ENCODE peak calls at places on chromosomes 11 and 22, in six cellular contexts. One of them, this sample, is unnamed.

GRCh38 chr11:121304750-121305149 is 12.2 kb downstream of the SC5D start:
- DNase-seq in globus pallidus: no peak
- DNase-seq in stimulated activated CD8-positive, alpha-beta memory T cell treated with anti-CD3 and anti-CD28 coated beads, Interleukin-15, amount 100 ng/mL, for 24 hours: no peak
- DNase-seq in fibroblast of mammary gland: no peak
- DNase-seq in lung: no peak
- DNase-seq in WERI-Rb-1: no peak
- DNase-seq in this sample: no peak

GRCh38 chr22:44698531-44699421 is 3.2 kb upstream of the PRR5 start:
- DNase-seq in globus pallidus: no peak
- DNase-seq in stimulated activated CD8-positive, alpha-beta memory T cell treated with anti-CD3 and anti-CD28 coated beads, Interleukin-15, amount 100 ng/mL, for 24 hours: no peak
- DNase-seq in fibroblast of mammary gland: peak
- DNase-seq in lung: no peak
- DNase-seq in WERI-Rb-1: no peak
- DNase-seq in this sample: no peak

GRCh38 chr11:94504689-94505293 is 7.5 kb upstream of the C11orf97 start:
- DNase-seq in globus pallidus: peak
- DNase-seq in stimulated activated CD8-positive, alpha-beta memory T cell treated with anti-CD3 and anti-CD28 coated beads, Interleukin-15, amount 100 ng/mL, for 24 hours: no peak
- DNase-seq in fibroblast of mammary gland: peak
- DNase-seq in lung: no peak
- DNase-seq in WERI-Rb-1: no peak
- DNase-seq in this sample: peak

GRCh38 chr11:86116996-86117705 is 48.3 kb upstream of the PICALM start:
- DNase-seq in globus pallidus: no peak
- DNase-seq in stimulated activated CD8-positive, alpha-beta memory T cell treated with anti-CD3 and anti-CD28 coated beads, Interleukin-15, amount 100 ng/mL, for 24 hours: no peak
- DNase-seq in fibroblast of mammary gland: peak
- DNase-seq in lung: no peak
- DNase-seq in WERI-Rb-1: no peak
- DNase-seq in this sample: no peak

GRCh38 chr22:37284807-37285355 is 2.6 kb downstream of the CYTH4 start:
- DNase-seq in globus pallidus: peak
- DNase-seq in stimulated activated CD8-positive, alpha-beta memory T cell treated with anti-CD3 and anti-CD28 coated beads, Interleukin-15, amount 100 ng/mL, for 24 hours: no peak
- DNase-seq in fibroblast of mammary gland: no peak
- DNase-seq in lung: peak
- DNase-seq in WERI-Rb-1: no peak
- DNase-seq in this sample: no peak

GRCh38 chr11:62923634-62924411 is 2.7 kb upstream of the CHRM1 start:
- DNase-seq in globus pallidus: no peak
- DNase-seq in stimulated activated CD8-positive, alpha-beta memory T cell treated with anti-CD3 and anti-CD28 coated beads, Interleukin-15, amount 100 ng/mL, for 24 hours: no peak
- DNase-seq in fibroblast of mammary gland: no peak
- DNase-seq in lung: no peak
- DNase-seq in WERI-Rb-1: no peak
- DNase-seq in this sample: no peak

GRCh38 chr22:49305215-49305965 is 522.3 kb downstream of the BRD1 start:
- DNase-seq in globus pallidus: peak
- DNase-seq in stimulated activated CD8-positive, alpha-beta memory T cell treated with anti-CD3 and anti-CD28 coated beads, Interleukin-15, amount 100 ng/mL, for 24 hours: peak
- DNase-seq in fibroblast of mammary gland: peak
- DNase-seq in lung: peak
- DNase-seq in WERI-Rb-1: peak
- DNase-seq in this sample: peak

GRCh38 chr22:36267058-36267457 is 14.1 kb downstream of the APOL1 start:
- DNase-seq in globus pallidus: no peak
- DNase-seq in stimulated activated CD8-positive, alpha-beta memory T cell treated with anti-CD3 and anti-CD28 coated beads, Interleukin-15, amount 100 ng/mL, for 24 hours: no peak
- DNase-seq in fibroblast of mammary gland: no peak
- DNase-seq in lung: no peak
- DNase-seq in WERI-Rb-1: no peak
- DNase-seq in this sample: no peak

GRCh38 chr11:110356769-110357671 is 60.6 kb upstream of the RDX start:
- DNase-seq in globus pallidus: peak
- DNase-seq in stimulated activated CD8-positive, alpha-beta memory T cell treated with anti-CD3 and anti-CD28 coated beads, Interleukin-15, amount 100 ng/mL, for 24 hours: no peak
- DNase-seq in fibroblast of mammary gland: peak
- DNase-seq in lung: no peak
- DNase-seq in WERI-Rb-1: no peak
- DNase-seq in this sample: no peak

GRCh38 chr11:66192181-66192888 is 76.1 kb upstream of the RAB1B start:
- DNase-seq in globus pallidus: no peak
- DNase-seq in stimulated activated CD8-positive, alpha-beta memory T cell treated with anti-CD3 and anti-CD28 coated beads, Interleukin-15, amount 100 ng/mL, for 24 hours: no peak
- DNase-seq in fibroblast of mammary gland: no peak
- DNase-seq in lung: no peak
- DNase-seq in WERI-Rb-1: no peak
- DNase-seq in this sample: no peak

GRCh38 chr11:121250843-121251242 is 41.7 kb upstream of the SC5D start:
- DNase-seq in globus pallidus: no peak
- DNase-seq in stimulated activated CD8-positive, alpha-beta memory T cell treated with anti-CD3 and anti-CD28 coated beads, Interleukin-15, amount 100 ng/mL, for 24 hours: no peak
- DNase-seq in fibroblast of mammary gland: no peak
- DNase-seq in lung: no peak
- DNase-seq in WERI-Rb-1: no peak
- DNase-seq in this sample: no peak

GRCh38 chr22:26889794-26890193 is 232.4 kb downstream of the MIAT start:
- DNase-seq in globus pallidus: no peak
- DNase-seq in stimulated activated CD8-positive, alpha-beta memory T cell treated with anti-CD3 and anti-CD28 coated beads, Interleukin-15, amount 100 ng/mL, for 24 hours: no peak
- DNase-seq in fibroblast of mammary gland: no peak
- DNase-seq in lung: no peak
- DNase-seq in WERI-Rb-1: no peak
- DNase-seq in this sample: no peak

GRCh38 chr11:77046060-77046501 is 11.9 kb downstream of the B3GNT6 start:
- DNase-seq in globus pallidus: no peak
- DNase-seq in stimulated activated CD8-positive, alpha-beta memory T cell treated with anti-CD3 and anti-CD28 coated beads, Interleukin-15, amount 100 ng/mL, for 24 hours: no peak
- DNase-seq in fibroblast of mammary gland: peak
- DNase-seq in lung: peak
- DNase-seq in WERI-Rb-1: peak
- DNase-seq in this sample: peak

GRCh38 chr11:2911088-2912037 is 17.9 kb downstream of the PHLDA2 start:
- DNase-seq in globus pallidus: no peak
- DNase-seq in stimulated activated CD8-positive, alpha-beta memory T cell treated with anti-CD3 and anti-CD28 coated beads, Interleukin-15, amount 100 ng/mL, for 24 hours: no peak
- DNase-seq in fibroblast of mammary gland: no peak
- DNase-seq in lung: no peak
- DNase-seq in WERI-Rb-1: peak
- DNase-seq in this sample: no peak

GRCh38 chr11:65642014-65642671 is 4.2 kb downstream of the SIPA1 start:
- DNase-seq in globus pallidus: no peak
- DNase-seq in stimulated activated CD8-positive, alpha-beta memory T cell treated with anti-CD3 and anti-CD28 coated beads, Interleukin-15, amount 100 ng/mL, for 24 hours: no peak
- DNase-seq in fibroblast of mammary gland: no peak
- DNase-seq in lung: no peak
- DNase-seq in WERI-Rb-1: no peak
- DNase-seq in this sample: no peak

GRCh38 chr22:45549739-45550138 is 47.1 kb downstream of the FBLN1 start:
- DNase-seq in globus pallidus: no peak
- DNase-seq in stimulated activated CD8-positive, alpha-beta memory T cell treated with anti-CD3 and anti-CD28 coated beads, Interleukin-15, amount 100 ng/mL, for 24 hours: no peak
- DNase-seq in fibroblast of mammary gland: peak
- DNase-seq in lung: no peak
- DNase-seq in WERI-Rb-1: no peak
- DNase-seq in this sample: no peak

GRCh38 chr11:5257296-5257695 is 2.7 kb upstream of the HBG2 start:
- DNase-seq in globus pallidus: no peak
- DNase-seq in stimulated activated CD8-positive, alpha-beta memory T cell treated with anti-CD3 and anti-CD28 coated beads, Interleukin-15, amount 100 ng/mL, for 24 hours: no peak
- DNase-seq in fibroblast of mammary gland: no peak
- DNase-seq in lung: no peak
- DNase-seq in WERI-Rb-1: no peak
- DNase-seq in this sample: no peak

GRCh38 chr11:109733245-109733644 is 311.3 kb downstream of the C11orf87 start:
- DNase-seq in globus pallidus: no peak
- DNase-seq in stimulated activated CD8-positive, alpha-beta memory T cell treated with anti-CD3 and anti-CD28 coated beads, Interleukin-15, amount 100 ng/mL, for 24 hours: no peak
- DNase-seq in fibroblast of mammary gland: peak
- DNase-seq in lung: no peak
- DNase-seq in WERI-Rb-1: no peak
- DNase-seq in this sample: no peak

GRCh38 chr11:10657308-10658271 is 36.0 kb downstream of the IRAG1 start:
- DNase-seq in globus pallidus: no peak
- DNase-seq in stimulated activated CD8-positive, alpha-beta memory T cell treated with anti-CD3 and anti-CD28 coated beads, Interleukin-15, amount 100 ng/mL, for 24 hours: no peak
- DNase-seq in fibroblast of mammary gland: peak
- DNase-seq in lung: no peak
- DNase-seq in WERI-Rb-1: no peak
- DNase-seq in this sample: no peak

GRCh38 chr22:48422900-48423480 is 1404.7 kb downstream of the BRD1 start:
- DNase-seq in globus pallidus: no peak
- DNase-seq in stimulated activated CD8-positive, alpha-beta memory T cell treated with anti-CD3 and anti-CD28 coated beads, Interleukin-15, amount 100 ng/mL, for 24 hours: no peak
- DNase-seq in fibroblast of mammary gland: no peak
- DNase-seq in lung: no peak
- DNase-seq in WERI-Rb-1: no peak
- DNase-seq in this sample: no peak

GRCh38 chr22:24830205-24830979 is 24.4 kb downstream of the SGSM1 start:
- DNase-seq in globus pallidus: no peak
- DNase-seq in stimulated activated CD8-positive, alpha-beta memory T cell treated with anti-CD3 and anti-CD28 coated beads, Interleukin-15, amount 100 ng/mL, for 24 hours: no peak
- DNase-seq in fibroblast of mammary gland: no peak
- DNase-seq in lung: no peak
- DNase-seq in WERI-Rb-1: no peak
- DNase-seq in this sample: no peak

GRCh38 chr22:19879996-19880785 is 25.5 kb upstream of the GNB1L start:
- DNase-seq in globus pallidus: no peak
- DNase-seq in stimulated activated CD8-positive, alpha-beta memory T cell treated with anti-CD3 and anti-CD28 coated beads, Interleukin-15, amount 100 ng/mL, for 24 hours: no peak
- DNase-seq in fibroblast of mammary gland: no peak
- DNase-seq in lung: no peak
- DNase-seq in WERI-Rb-1: no peak
- DNase-seq in this sample: no peak

GRCh38 chr22:27885977-27886842 is 32.8 kb downstream of the PITPNB start:
- DNase-seq in globus pallidus: peak
- DNase-seq in stimulated activated CD8-positive, alpha-beta memory T cell treated with anti-CD3 and anti-CD28 coated beads, Interleukin-15, amount 100 ng/mL, for 24 hours: no peak
- DNase-seq in fibroblast of mammary gland: peak
- DNase-seq in lung: peak
- DNase-seq in WERI-Rb-1: peak
- DNase-seq in this sample: peak

GRCh38 chr11:95469268-95469667 is 238.3 kb upstream of the SESN3 start:
- DNase-seq in globus pallidus: no peak
- DNase-seq in stimulated activated CD8-positive, alpha-beta memory T cell treated with anti-CD3 and anti-CD28 coated beads, Interleukin-15, amount 100 ng/mL, for 24 hours: no peak
- DNase-seq in fibroblast of mammary gland: peak
- DNase-seq in lung: no peak
- DNase-seq in WERI-Rb-1: no peak
- DNase-seq in this sample: no peak

GRCh38 chr22:23828800-23829680 is 9.8 kb downstream of the DERL3 start:
- DNase-seq in globus pallidus: no peak
- DNase-seq in stimulated activated CD8-positive, alpha-beta memory T cell treated with anti-CD3 and anti-CD28 coated beads, Interleukin-15, amount 100 ng/mL, for 24 hours: no peak
- DNase-seq in fibroblast of mammary gland: no peak
- DNase-seq in lung: no peak
- DNase-seq in WERI-Rb-1: no peak
- DNase-seq in this sample: no peak

GRCh38 chr11:85948884-85949283 is 93.7 kb downstream of the CCDC83 start:
- DNase-seq in globus pallidus: no peak
- DNase-seq in stimulated activated CD8-positive, alpha-beta memory T cell treated with anti-CD3 and anti-CD28 coated beads, Interleukin-15, amount 100 ng/mL, for 24 hours: no peak
- DNase-seq in fibroblast of mammary gland: no peak
- DNase-seq in lung: no peak
- DNase-seq in WERI-Rb-1: no peak
- DNase-seq in this sample: no peak

GRCh38 chr11:97557399-97557798 is 1167.6 kb downstream of the JRKL start:
- DNase-seq in globus pallidus: peak
- DNase-seq in stimulated activated CD8-positive, alpha-beta memory T cell treated with anti-CD3 and anti-CD28 coated beads, Interleukin-15, amount 100 ng/mL, for 24 hours: no peak
- DNase-seq in fibroblast of mammary gland: no peak
- DNase-seq in lung: no peak
- DNase-seq in WERI-Rb-1: no peak
- DNase-seq in this sample: no peak

GRCh38 chr11:101974255-101974654 is 57.9 kb upstream of the ANGPTL5 start:
- DNase-seq in globus pallidus: no peak
- DNase-seq in stimulated activated CD8-positive, alpha-beta memory T cell treated with anti-CD3 and anti-CD28 coated beads, Interleukin-15, amount 100 ng/mL, for 24 hours: no peak
- DNase-seq in fibroblast of mammary gland: peak
- DNase-seq in lung: no peak
- DNase-seq in WERI-Rb-1: no peak
- DNase-seq in this sample: no peak

GRCh38 chr22:33925194-33925593 is 4.9 kb upstream of the LARGE1 start:
- DNase-seq in globus pallidus: no peak
- DNase-seq in stimulated activated CD8-positive, alpha-beta memory T cell treated with anti-CD3 and anti-CD28 coated beads, Interleukin-15, amount 100 ng/mL, for 24 hours: no peak
- DNase-seq in fibroblast of mammary gland: no peak
- DNase-seq in lung: no peak
- DNase-seq in WERI-Rb-1: no peak
- DNase-seq in this sample: no peak

GRCh38 chr11:39786281-39786680 is 1673.2 kb downstream of the LRRC4C start:
- DNase-seq in globus pallidus: no peak
- DNase-seq in stimulated activated CD8-positive, alpha-beta memory T cell treated with anti-CD3 and anti-CD28 coated beads, Interleukin-15, amount 100 ng/mL, for 24 hours: no peak
- DNase-seq in fibroblast of mammary gland: no peak
- DNase-seq in lung: no peak
- DNase-seq in WERI-Rb-1: no peak
- DNase-seq in this sample: no peak

GRCh38 chr11:86570020-86570419 is 102.4 kb downstream of the ME3 start:
- DNase-seq in globus pallidus: no peak
- DNase-seq in stimulated activated CD8-positive, alpha-beta memory T cell treated with anti-CD3 and anti-CD28 coated beads, Interleukin-15, amount 100 ng/mL, for 24 hours: no peak
- DNase-seq in fibroblast of mammary gland: no peak
- DNase-seq in lung: no peak
- DNase-seq in WERI-Rb-1: peak
- DNase-seq in this sample: no peak